ENCODE peak calls at places on chromosomes 1 and 21, in seven cellular contexts. One of them, this sample, is unnamed.

GRCh38 chr1:162062542-162063015 is 6.9 kb upstream of the NOS1AP start:
- DNase-seq in iPS-NIHi11: no peak
- DNase-seq in ureter: no peak
- DNase-seq in dorsolateral prefrontal cortex: no peak
- DNase-seq in body of pancreas: peak
- DNase-seq in psoas muscle: no peak
- DNase-seq in Calu3: no peak
- DNase-seq in this sample: no peak

GRCh38 chr21:15437873-15438272 is 291.9 kb upstream of the USP25 start:
- DNase-seq in Calu3: no peak
- DNase-seq in dorsolateral prefrontal cortex: no peak
- DNase-seq in body of pancreas: no peak
- DNase-seq in ureter: no peak
- DNase-seq in psoas muscle: no peak
- DNase-seq in iPS-NIHi11: no peak
- DNase-seq in this sample: no peak

GRCh38 chr1:205298191-205298994 is 23.2 kb downstream of the NUAK2 start:
- DNase-seq in ureter: no peak
- DNase-seq in body of pancreas: peak
- DNase-seq in Calu3: peak
- DNase-seq in dorsolateral prefrontal cortex: no peak
- DNase-seq in iPS-NIHi11: no peak
- DNase-seq in psoas muscle: no peak
- DNase-seq in this sample: no peak

GRCh38 chr1:173954179-173954578 is 37.1 kb upstream of the SERPINC1 start:
- DNase-seq in psoas muscle: no peak
- DNase-seq in Calu3: no peak
- DNase-seq in body of pancreas: no peak
- DNase-seq in dorsolateral prefrontal cortex: no peak
- DNase-seq in ureter: no peak
- DNase-seq in iPS-NIHi11: no peak
- DNase-seq in this sample: no peak

GRCh38 chr1:239909894-239910293 is 181.8 kb upstream of the FMN2 start:
- DNase-seq in dorsolateral prefrontal cortex: peak
- DNase-seq in Calu3: no peak
- DNase-seq in body of pancreas: peak
- DNase-seq in ureter: no peak
- DNase-seq in psoas muscle: peak
- DNase-seq in iPS-NIHi11: no peak
- DNase-seq in this sample: no peak

GRCh38 chr21:32499249-32500055 is 85.9 kb downstream of the TCP10L start:
- DNase-seq in Calu3: no peak
- DNase-seq in body of pancreas: no peak
- DNase-seq in ureter: no peak
- DNase-seq in psoas muscle: no peak
- DNase-seq in dorsolateral prefrontal cortex: no peak
- DNase-seq in iPS-NIHi11: no peak
- DNase-seq in this sample: no peak

GRCh38 chr21:38989745-38990423 is 184.2 kb downstream of the ETS2 start:
- DNase-seq in dorsolateral prefrontal cortex: no peak
- DNase-seq in body of pancreas: peak
- DNase-seq in ureter: peak
- DNase-seq in psoas muscle: peak
- DNase-seq in iPS-NIHi11: no peak
- DNase-seq in Calu3: no peak
- DNase-seq in this sample: no peak

GRCh38 chr1:242205622-242206489 is 207.0 kb upstream of the MAP1LC3C start:
- DNase-seq in Calu3: no peak
- DNase-seq in psoas muscle: no peak
- DNase-seq in ureter: no peak
- DNase-seq in dorsolateral prefrontal cortex: no peak
- DNase-seq in iPS-NIHi11: no peak
- DNase-seq in body of pancreas: no peak
- DNase-seq in this sample: no peak

GRCh38 chr1:14907416-14907815 is 246.1 kb upstream of the TMEM51 start:
- DNase-seq in dorsolateral prefrontal cortex: no peak
- DNase-seq in body of pancreas: no peak
- DNase-seq in psoas muscle: no peak
- DNase-seq in iPS-NIHi11: no peak
- DNase-seq in ureter: no peak
- DNase-seq in Calu3: no peak
- DNase-seq in this sample: no peak

GRCh38 chr1:113391643-113392271 is 1.4 kb downstream of the MAGI3 start:
- DNase-seq in iPS-NIHi11: no peak
- DNase-seq in body of pancreas: peak
- DNase-seq in psoas muscle: no peak
- DNase-seq in dorsolateral prefrontal cortex: no peak
- DNase-seq in Calu3: peak
- DNase-seq in ureter: no peak
- DNase-seq in this sample: peak

GRCh38 chr1:214234635-214235025 is 46.3 kb upstream of the SMYD2 start:
- DNase-seq in Calu3: no peak
- DNase-seq in ureter: no peak
- DNase-seq in body of pancreas: no peak
- DNase-seq in dorsolateral prefrontal cortex: no peak
- DNase-seq in iPS-NIHi11: no peak
- DNase-seq in psoas muscle: no peak
- DNase-seq in this sample: peak

GRCh38 chr1:72724951-72725863 is 442.9 kb upstream of the NEGR1 start:
- DNase-seq in iPS-NIHi11: peak
- DNase-seq in ureter: no peak
- DNase-seq in psoas muscle: peak
- DNase-seq in Calu3: no peak
- DNase-seq in dorsolateral prefrontal cortex: no peak
- DNase-seq in body of pancreas: peak
- DNase-seq in this sample: no peak

GRCh38 chr1:15090373-15090772 is 63.2 kb upstream of the TMEM51 start:
- DNase-seq in iPS-NIHi11: peak
- DNase-seq in psoas muscle: no peak
- DNase-seq in dorsolateral prefrontal cortex: no peak
- DNase-seq in ureter: peak
- DNase-seq in Calu3: peak
- DNase-seq in body of pancreas: peak
- DNase-seq in this sample: no peak

GRCh38 chr1:241900381-241900780 is 52.4 kb downstream of the EXO1 start:
- DNase-seq in body of pancreas: no peak
- DNase-seq in ureter: no peak
- DNase-seq in dorsolateral prefrontal cortex: no peak
- DNase-seq in Calu3: no peak
- DNase-seq in iPS-NIHi11: no peak
- DNase-seq in psoas muscle: no peak
- DNase-seq in this sample: no peak

GRCh38 chr1:181513786-181514297 is 30.5 kb downstream of the CACNA1E start:
- DNase-seq in Calu3: no peak
- DNase-seq in dorsolateral prefrontal cortex: no peak
- DNase-seq in psoas muscle: no peak
- DNase-seq in body of pancreas: no peak
- DNase-seq in iPS-NIHi11: no peak
- DNase-seq in ureter: no peak
- DNase-seq in this sample: no peak

GRCh38 chr1:67429011-67429527 is 1.1 kb downstream of the SERBP1 start:
- DNase-seq in iPS-NIHi11: no peak
- DNase-seq in Calu3: no peak
- DNase-seq in body of pancreas: no peak
- DNase-seq in psoas muscle: no peak
- DNase-seq in dorsolateral prefrontal cortex: no peak
- DNase-seq in ureter: no peak
- DNase-seq in this sample: no peak

GRCh38 chr1:81894867-81895266 is 94.1 kb downstream of the ADGRL2 start:
- DNase-seq in ureter: no peak
- DNase-seq in body of pancreas: no peak
- DNase-seq in Calu3: no peak
- DNase-seq in iPS-NIHi11: no peak
- DNase-seq in dorsolateral prefrontal cortex: no peak
- DNase-seq in psoas muscle: no peak
- DNase-seq in this sample: no peak

GRCh38 chr1:6083385-6083784 is 37.7 kb downstream of the KCNAB2 start:
- DNase-seq in dorsolateral prefrontal cortex: no peak
- DNase-seq in body of pancreas: no peak
- DNase-seq in iPS-NIHi11: no peak
- DNase-seq in ureter: no peak
- DNase-seq in Calu3: no peak
- DNase-seq in psoas muscle: no peak
- DNase-seq in this sample: no peak

GRCh38 chr1:3834701-3835100 is 22.3 kb downstream of the CEP104 start:
- DNase-seq in body of pancreas: no peak
- DNase-seq in psoas muscle: no peak
- DNase-seq in ureter: no peak
- DNase-seq in iPS-NIHi11: no peak
- DNase-seq in Calu3: no peak
- DNase-seq in dorsolateral prefrontal cortex: no peak
- DNase-seq in this sample: no peak

GRCh38 chr1:13816016-13816760 is 116.2 kb downstream of the PRDM2 start:
- DNase-seq in psoas muscle: no peak
- DNase-seq in Calu3: no peak
- DNase-seq in ureter: no peak
- DNase-seq in dorsolateral prefrontal cortex: no peak
- DNase-seq in body of pancreas: no peak
- DNase-seq in iPS-NIHi11: no peak
- DNase-seq in this sample: no peak

GRCh38 chr1:19427087-19427781 is 58.1 kb downstream of the CAPZB start:
- DNase-seq in ureter: no peak
- DNase-seq in Calu3: no peak
- DNase-seq in body of pancreas: no peak
- DNase-seq in iPS-NIHi11: no peak
- DNase-seq in psoas muscle: no peak
- DNase-seq in dorsolateral prefrontal cortex: no peak
- DNase-seq in this sample: no peak

GRCh38 chr1:33143698-33144097 is 38.1 kb downstream of the TRIM62 start:
- DNase-seq in iPS-NIHi11: no peak
- DNase-seq in Calu3: no peak
- DNase-seq in body of pancreas: no peak
- DNase-seq in ureter: no peak
- DNase-seq in dorsolateral prefrontal cortex: no peak
- DNase-seq in psoas muscle: no peak
- DNase-seq in this sample: no peak

GRCh38 chr1:39671793-39672550 is at the start of gene NT5C1A:
- DNase-seq in iPS-NIHi11: peak
- DNase-seq in ureter: no peak
- DNase-seq in psoas muscle: peak
- DNase-seq in Calu3: peak
- DNase-seq in dorsolateral prefrontal cortex: peak
- DNase-seq in body of pancreas: peak
- DNase-seq in this sample: no peak

GRCh38 chr1:6317101-6317760 is 56.3 kb upstream of the GPR153 start:
- DNase-seq in Calu3: no peak
- DNase-seq in ureter: no peak
- DNase-seq in iPS-NIHi11: no peak
- DNase-seq in dorsolateral prefrontal cortex: no peak
- DNase-seq in psoas muscle: no peak
- DNase-seq in body of pancreas: no peak
- DNase-seq in this sample: no peak

GRCh38 chr1:113605099-113605498 is 154.2 kb downstream of the PHTF1 start:
- DNase-seq in iPS-NIHi11: no peak
- DNase-seq in ureter: no peak
- DNase-seq in psoas muscle: no peak
- DNase-seq in body of pancreas: no peak
- DNase-seq in Calu3: no peak
- DNase-seq in dorsolateral prefrontal cortex: no peak
- DNase-seq in this sample: no peak

GRCh38 chr1:116157096-116157495 is 45.9 kb downstream of the MAB21L3 start:
- DNase-seq in Calu3: no peak
- DNase-seq in dorsolateral prefrontal cortex: no peak
- DNase-seq in body of pancreas: no peak
- DNase-seq in psoas muscle: no peak
- DNase-seq in ureter: peak
- DNase-seq in iPS-NIHi11: no peak
- DNase-seq in this sample: no peak

GRCh38 chr1:14626869-14627607 is 28.6 kb downstream of the KAZN start:
- DNase-seq in ureter: peak
- DNase-seq in dorsolateral prefrontal cortex: no peak
- DNase-seq in Calu3: no peak
- DNase-seq in body of pancreas: peak
- DNase-seq in psoas muscle: no peak
- DNase-seq in iPS-NIHi11: peak
- DNase-seq in this sample: no peak

GRCh38 chr1:193456883-193457282 is 270.5 kb upstream of the B3GALT2 start:
- DNase-seq in psoas muscle: no peak
- DNase-seq in ureter: no peak
- DNase-seq in dorsolateral prefrontal cortex: no peak
- DNase-seq in body of pancreas: no peak
- DNase-seq in Calu3: no peak
- DNase-seq in iPS-NIHi11: no peak
- DNase-seq in this sample: no peak

GRCh38 chr1:194150242-194150641 is 963.8 kb upstream of the B3GALT2 start:
- DNase-seq in ureter: no peak
- DNase-seq in dorsolateral prefrontal cortex: no peak
- DNase-seq in body of pancreas: no peak
- DNase-seq in psoas muscle: no peak
- DNase-seq in iPS-NIHi11: no peak
- DNase-seq in Calu3: no peak
- DNase-seq in this sample: no peak

GRCh38 chr1:27336756-27337155 is 5.1 kb upstream of the SYTL1 start:
- DNase-seq in dorsolateral prefrontal cortex: no peak
- DNase-seq in iPS-NIHi11: no peak
- DNase-seq in body of pancreas: no peak
- DNase-seq in Calu3: no peak
- DNase-seq in ureter: no peak
- DNase-seq in psoas muscle: no peak
- DNase-seq in this sample: no peak

GRCh38 chr1:155834296-155834926 is 22.6 kb downstream of the GON4L start:
- DNase-seq in dorsolateral prefrontal cortex: no peak
- DNase-seq in psoas muscle: no peak
- DNase-seq in body of pancreas: no peak
- DNase-seq in Calu3: no peak
- DNase-seq in iPS-NIHi11: peak
- DNase-seq in ureter: no peak
- DNase-seq in this sample: no peak

GRCh38 chr1:154272999-154273563 is 652 bp downstream of the HAX1 start:
- DNase-seq in dorsolateral prefrontal cortex: no peak
- DNase-seq in psoas muscle: no peak
- DNase-seq in iPS-NIHi11: peak
- DNase-seq in body of pancreas: no peak
- DNase-seq in Calu3: no peak
- DNase-seq in ureter: peak
- DNase-seq in this sample: no peak

GRCh38 chr1:31230378-31230777 is 9.3 kb downstream of the NKAIN1 start:
- DNase-seq in dorsolateral prefrontal cortex: no peak
- DNase-seq in Calu3: no peak
- DNase-seq in ureter: no peak
- DNase-seq in psoas muscle: no peak
- DNase-seq in iPS-NIHi11: no peak
- DNase-seq in body of pancreas: no peak
- DNase-seq in this sample: no peak

This sample was measured in NCI-H1930.